ENCODE peak calls at places on chromosomes 5 and 9, in eight cellular contexts. E is colonic mucosa; D is lower lobe of right lung; S is iPS DF 6.9; L is aorta; K is CD8-positive, alpha-beta T cell; B is cardiac muscle cell; F is tibial nerve. G is an unnamed sample. For H3K4me1 and H3K36me3, the result is how much of the 10 kb centered on the place peaks cover.

GRCh38 chr5:2303391-2304100 is 420.8 kb upstream of the IRX4 start:
- DNase-seq in E (no peak), D (no peak), S (no peak), L (no peak), K (no peak), B (no peak), F (no peak), G (no peak)

GRCh38 chr5:139808481-139809330 is 13.1 kb downstream of the PSD2 start:
- DNase-seq in E (no peak), D (peak), S (no peak), L (peak), K (no peak), B (peak), F (no peak), G (no peak)

GRCh38 chr5:39073759-39074008 is 515 bp downstream of the RICTOR start:
- DNase-seq in E (no peak), D (no peak), S (no peak), L (no peak), K (no peak), B (no peak), F (no peak), G (no peak)

GRCh38 chr5:4295663-4296339 is 700.2 kb downstream of the IRX1 start:
- DNase-seq in E (no peak), D (no peak), S (peak), L (no peak), K (no peak), B (peak), F (no peak), G (no peak)

GRCh38 chr9:116572095-116572748 is 114.9 kb upstream of the TRIM32 start:
- DNase-seq in E (peak), D (peak), S (peak), L (peak), K (no peak), B (peak), F (peak), G (peak)

GRCh38 chr5:134140530-134141201 is 26.2 kb downstream of the TCF7 start:
- DNase-seq in E (peak), D (peak), S (peak), L (peak), K (peak), B (peak), F (peak), G (peak)

GRCh38 chr5:43074987-43075318 is 34.8 kb upstream of the ANXA2R start:
- DNase-seq in E (no peak), D (no peak), S (no peak), L (no peak), K (no peak), B (no peak), F (no peak), G (no peak)

GRCh38 chr9:81266086-81266485 is 423.3 kb downstream of the TLE1 start:
- DNase-seq in E (no peak), D (no peak), S (no peak), L (no peak), K (no peak), B (no peak), F (no peak), G (no peak)

GRCh38 chr5:150119421-150120061 is 33.2 kb upstream of the CSF1R start:
- DNase-seq in E (peak), D (no peak), S (no peak), L (peak), K (no peak), B (no peak), F (no peak), G (no peak)

GRCh38 chr5:94885931-94886330 is 267.5 kb downstream of the SLF1 start:
- DNase-seq in E (no peak), D (no peak), S (no peak), L (no peak), K (no peak), B (no peak), F (no peak), G (no peak)

GRCh38 chr9:22045423-22045822 is 36.3 kb upstream of the CDKN2B start:
- DNase-seq in E (no peak), D (no peak), S (no peak), L (no peak), K (no peak), B (no peak), F (no peak), G (no peak)

GRCh38 chr9:97179616-97180015 is 127.8 kb upstream of the CCDC180 start:
- DNase-seq in E (no peak), D (no peak), S (no peak), L (no peak), K (no peak), B (no peak), F (no peak), G (no peak)

GRCh38 chr9:35923927-35924763 is 14.9 kb downstream of the SPAAR start:
- DNase-seq in E (peak), D (no peak), S (no peak), L (no peak), K (no peak), B (no peak), F (peak), G (peak)

GRCh38 chr5:131242728-131243255 is 21.1 kb upstream of the CDC42SE2 start:
- DNase-seq in E (peak), D (no peak), S (no peak), L (no peak), K (no peak), B (no peak), F (no peak), G (no peak)

GRCh38 chr9:92664394-92665152 is 5.4 kb downstream of the IPPK start:
- DNase-seq in E (no peak), D (no peak), S (no peak), L (peak), K (peak), B (no peak), F (no peak), G (no peak)

GRCh38 chr9:86201474-86202337 is 57.8 kb downstream of the C9orf153 start:
- DNase-seq in E (no peak), D (no peak), S (no peak), L (no peak), K (no peak), B (no peak), F (no peak), G (no peak)

GRCh38 chr5:136040746-136041415 is 12.1 kb downstream of the TGFBI start:
- DNase-seq in E (peak), D (no peak), S (no peak), L (peak), K (no peak), B (no peak), F (no peak), G (no peak)

GRCh38 chr9:125522328-125522725 is 184.7 kb downstream of the MAPKAP1 start:
- DNase-seq in E (no peak), D (peak), S (no peak), L (no peak), K (no peak), B (no peak), F (no peak), G (no peak)

GRCh38 chr5:103801681-103802080 is 239.1 kb upstream of the NUDT12 start:
- DNase-seq in E (no peak), D (no peak), S (no peak), L (no peak), K (no peak), B (no peak), F (no peak), G (no peak)

GRCh38 chr5:115460476-115460875 is 84.1 kb downstream of the FEM1C start:
- DNase-seq in E (no peak), D (peak), S (no peak), L (no peak), K (no peak), B (peak), F (no peak), G (peak)

GRCh38 chr5:168198359-168198758 is 93.1 kb upstream of the WWC1 start:
- DNase-seq in E (no peak), D (no peak), S (no peak), L (no peak), K (no peak), B (no peak), F (no peak), G (no peak)

GRCh38 chr5:119355636-119356383 is at the start of gene TNFAIP8:
- DNase-seq in E (peak), D (peak), S (no peak), L (peak), K (peak), B (peak), F (peak), G (no peak)

GRCh38 chr9:93081081-93081529 is 14.9 kb upstream of the CARD19 start:
- DNase-seq in E (peak), D (peak), S (no peak), L (peak), K (peak), B (no peak), F (no peak), G (no peak)

GRCh38 chr9:81490605-81491331 is 198.6 kb downstream of the TLE1 start:
- DNase-seq in E (no peak), D (no peak), S (no peak), L (no peak), K (no peak), B (no peak), F (no peak), G (no peak)

GRCh38 chr5:76849767-76850291 is at the start of gene S100Z:
- DNase-seq in E (no peak), D (no peak), S (no peak), L (no peak), K (no peak), B (no peak), F (no peak), G (no peak)

GRCh38 chr5:15938961-15939360 is 240.6 kb downstream of the MARCHF11 start:
- DNase-seq in E (no peak), D (no peak), S (no peak), L (no peak), K (no peak), B (no peak), F (no peak), G (no peak)

GRCh38 chr5:149611327-149611726 is 30.0 kb downstream of the ARHGEF37 start:
- DNase-seq in E (peak), D (no peak), S (no peak), L (no peak), K (no peak), B (no peak), F (no peak), G (no peak)

GRCh38 chr9:68947842-68948569 is 65.9 kb downstream of the PRKACG start:
- DNase-seq in E (no peak), D (no peak), S (no peak), L (no peak), K (no peak), B (no peak), F (no peak), G (no peak)

GRCh38 chr9:98087420-98088354 is 31.2 kb downstream of the NANS start:
- DNase-seq in E (no peak), D (peak), S (no peak), L (peak), K (peak), B (peak), F (no peak), G (no peak)

GRCh38 chr5:135377751-135378680 is 21.0 kb downstream of the MACROH2A1 start:
- DNase-seq in E (no peak), D (no peak), S (no peak), L (no peak), K (no peak), B (no peak), F (no peak), G (no peak)

GRCh38 chr9:71609453-71609840 is 158.9 kb downstream of the CEMIP2 start:
- DNase-seq in E (no peak), D (no peak), S (no peak), L (no peak), K (no peak), B (no peak), F (no peak), G (no peak)

GRCh38 chr5:175202461-175203065 is 241.4 kb downstream of the DRD1 start:
- DNase-seq in E (no peak), D (no peak), S (no peak), L (no peak), K (no peak), B (peak), F (no peak), G (no peak)

GRCh38 chr5:100777680-100778281 is 125.3 kb downstream of the ST8SIA4 start:
- DNase-seq in E (peak), D (no peak), S (no peak), L (no peak), K (no peak), B (no peak), F (peak), G (no peak)

GRCh38 chr5:156556666-156557401 is 229.9 kb downstream of the SGCD start:
- DNase-seq in E (no peak), D (no peak), S (no peak), L (no peak), K (no peak), B (no peak), F (no peak), G (no peak)

GRCh38 chr5:168291961-168292782 is 727 bp downstream of the WWC1 start:
- DNase-seq in E (peak), D (no peak), S (no peak), L (no peak), K (no peak), B (no peak), F (no peak), G (no peak)

GRCh38 chr9:37994639-37995347 is 74.2 kb downstream of the SHB start:
- DNase-seq in E (peak), D (peak), S (no peak), L (peak), K (no peak), B (peak), F (peak), G (peak)

GRCh38 chr5:131185523-131186104 is 14.9 kb downstream of the LYRM7 start:
- DNase-seq in E (no peak), D (no peak), S (no peak), L (no peak), K (no peak), B (no peak), F (no peak), G (no peak)

GRCh38 chr9:131669234-131670172 is 70.4 kb downstream of the RAPGEF1 start:
- DNase-seq in E (no peak), D (no peak), S (no peak), L (no peak), K (peak), B (no peak), F (no peak), G (no peak)
- H3K4me1 ChIP-seq in E (under half), D (half or more), S (under half), L (under half), K (half or more), B (under half), F (under half), G (half or more)

GRCh38 chr5:75356719-75357118 is 19.7 kb downstream of the HMGCR start:
- DNase-seq in E (no peak), D (no peak), S (no peak), L (no peak), K (no peak), B (no peak), F (no peak), G (no peak)

GRCh38 chr5:75355236-75355635 is 18.2 kb downstream of the HMGCR start:
- DNase-seq in E (no peak), D (no peak), S (no peak), L (no peak), K (no peak), B (no peak), F (no peak), G (no peak)

GRCh38 chr5:75361310-75361709 is 24.3 kb downstream of the HMGCR start:
- DNase-seq in E (no peak), D (no peak), S (no peak), L (no peak), K (no peak), B (no peak), F (no peak), G (no peak)

GRCh38 chr5:75362474-75362975 is 25.5 kb downstream of the HMGCR start:
- DNase-seq in E (no peak), D (no peak), S (no peak), L (no peak), K (no peak), B (no peak), F (no peak), G (no peak)

DNA sequence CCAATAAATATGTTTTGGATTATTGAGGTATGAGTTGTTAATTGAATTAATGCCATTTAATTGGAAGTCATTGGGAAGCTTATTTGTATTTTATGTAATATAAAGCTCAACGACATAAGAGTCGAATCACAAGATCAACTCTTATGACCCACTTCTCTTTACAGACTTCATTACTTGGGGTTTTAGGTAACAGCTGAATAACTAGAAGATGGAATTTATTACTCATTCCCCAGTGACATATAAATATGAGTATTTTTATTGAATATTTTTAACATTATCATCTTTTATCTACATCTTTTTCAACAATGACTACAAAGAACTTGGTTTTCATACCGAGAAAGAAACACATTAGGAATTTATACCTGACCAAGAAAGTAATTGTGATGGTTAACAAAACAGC is 21.1 kb downstream of the HMGCR start:
- DNase-seq in E (no peak), D (no peak), S (no peak), L (no peak), K (no peak), B (no peak), F (no peak), G (no peak)
- H3K36me3 ChIP-seq in E (under half), D (half or more), S (under half), L (under half), K (under half), B (half or more), F (under half), G (half or more)

DNA sequence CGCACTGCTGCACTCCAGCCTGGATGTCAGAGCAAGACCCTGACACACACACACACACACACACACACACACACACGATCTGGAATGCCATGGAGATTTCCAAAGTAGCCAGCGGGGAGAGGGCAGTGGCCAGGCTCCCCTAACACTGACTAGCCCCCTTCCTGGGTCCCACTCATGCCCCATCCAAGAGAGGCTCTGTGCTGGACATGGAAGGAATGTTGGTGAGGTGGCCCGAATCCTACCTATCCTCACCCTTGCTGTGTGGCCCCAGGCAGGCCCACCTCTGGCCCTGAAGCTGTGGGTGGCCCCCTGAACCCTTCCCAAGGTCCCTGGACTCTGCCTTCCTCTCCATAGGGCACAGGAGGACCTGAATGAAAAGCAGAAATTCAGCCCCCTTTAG is 7.3 kb downstream of the BRD3 start:
- DNase-seq in E (no peak), D (no peak), S (no peak), L (no peak), K (no peak), B (no peak), F (no peak), G (no peak)
- H3K4me1 ChIP-seq in E (under half), D (half or more), S (under half), L (under half), K (under half), B (under half), F (half or more), G (half or more)

DNA sequence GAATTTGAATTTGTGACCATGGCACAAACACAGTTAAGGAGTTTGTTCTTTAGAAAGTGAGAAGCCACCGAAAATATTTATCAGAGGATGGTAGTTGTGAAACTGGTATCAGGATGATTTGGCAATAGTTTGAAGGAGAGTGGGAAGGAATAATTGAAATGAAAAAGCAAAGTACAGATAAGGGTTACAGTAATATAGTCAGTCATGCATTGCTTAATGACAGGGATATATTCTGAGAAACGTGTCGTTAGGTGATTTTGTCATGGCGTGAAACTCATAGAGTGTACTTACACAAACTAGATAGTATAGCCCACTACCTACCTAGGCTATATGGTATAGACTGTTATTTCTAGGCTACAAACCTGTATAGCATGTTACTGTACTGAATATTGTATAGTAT is 84.2 kb downstream of the GPBP1 start:
- DNase-seq in E (no peak), D (no peak), S (no peak), L (no peak), K (no peak), B (no peak), F (no peak), G (no peak)
- H3K36me3 ChIP-seq in E (under half), D (half or more), S (under half), L (under half), K (under half), B (under half), F (under half), G (under half)

GRCh38 chr5:59293700-59294099 is 599.8 kb downstream of the PDE4D start:
- DNase-seq in E (no peak), D (no peak), S (no peak), L (no peak), K (no peak), B (no peak), F (no peak), G (no peak)

GRCh38 chr5:59299006-59299405 is 594.5 kb downstream of the PDE4D start:
- DNase-seq in E (no peak), D (no peak), S (no peak), L (no peak), K (no peak), B (no peak), F (no peak), G (no peak)

GRCh38 chr5:59300930-59301329 is 592.6 kb downstream of the PDE4D start:
- DNase-seq in E (no peak), D (no peak), S (no peak), L (no peak), K (no peak), B (no peak), F (no peak), G (no peak)

GRCh38 chr5:59301727-59302126 is 591.8 kb downstream of the PDE4D start:
- DNase-seq in E (no peak), D (no peak), S (no peak), L (no peak), K (no peak), B (no peak), F (no peak), G (no peak)

DNA sequence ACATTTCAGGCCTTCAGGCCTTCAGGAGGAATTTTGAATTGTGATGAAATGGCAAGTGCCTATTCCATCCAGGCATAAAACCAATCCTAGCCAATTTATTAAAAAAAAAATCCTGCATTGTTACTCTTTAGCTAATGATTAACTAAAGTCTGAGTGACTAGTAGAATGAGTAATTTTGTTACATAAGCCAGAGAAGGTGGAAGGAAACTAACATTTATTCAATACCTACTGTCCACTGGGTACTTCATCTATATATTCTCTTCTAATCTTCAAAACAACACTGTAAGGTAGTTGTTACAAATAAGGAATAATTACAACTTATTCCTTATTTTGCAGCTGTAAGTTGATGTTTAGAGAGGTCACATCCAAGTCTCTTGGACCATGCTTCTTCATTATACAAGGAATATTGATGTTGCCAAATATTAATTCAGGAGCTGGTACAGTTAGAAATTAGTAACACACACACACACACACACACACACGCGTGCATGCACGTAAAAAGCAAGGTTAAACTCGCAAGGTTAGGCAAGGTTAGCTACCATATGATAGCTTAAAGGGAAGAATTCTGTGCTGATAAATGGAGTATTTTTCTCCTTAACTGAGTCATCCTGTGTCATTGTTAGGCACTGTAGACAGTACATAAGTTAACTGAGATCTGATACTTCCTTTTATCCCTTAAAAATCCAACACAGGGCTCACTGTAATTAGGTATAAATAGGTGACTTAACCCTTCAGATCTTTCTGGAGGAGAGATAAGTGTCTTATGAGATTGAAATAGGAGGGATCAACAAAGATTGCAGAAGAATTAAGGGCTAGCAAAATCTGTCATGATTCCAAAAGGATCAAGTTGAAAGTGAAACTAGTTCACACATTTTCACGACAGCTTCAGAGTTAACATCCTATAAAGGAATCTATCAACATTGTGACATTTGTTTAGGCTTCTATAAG is 596.9 kb downstream of the PDE4D start:
- DNase-seq in E (no peak), D (no peak), S (no peak), L (no peak), K (no peak), B (no peak), F (no peak), G (no peak)
- H3K4me1 ChIP-seq in E (under half), D (under half), S (under half), L (under half), K (under half), B (under half), F (under half), G (under half)

GRCh38 chr9:130467371-130467770 is 22.6 kb downstream of the ASS1 start:
- DNase-seq in E (no peak), D (no peak), S (no peak), L (no peak), K (no peak), B (peak), F (no peak), G (no peak)
- H3K36me3 ChIP-seq in E (under half), D (half or more), S (under half), L (under half), K (under half), B (under half), F (under half), G (under half)

G was measured in right atrium auricular region.